ENCODE peak calls at places on chromosomes 4 and X, in ten cellular contexts. M is ovary, T is PC-9, A is glutamatergic neuron, S is psoas muscle, R is cardiac fibroblast, G is choroid plexus epithelial cell, E is fibroblast of lung, B is stomach, H is endothelial cell of umbilical vein. X is an unnamed sample.

GRCh38 chr4:54082168-54082567 is 17.8 kb upstream of the CHIC2 start:
- DNase-seq in M (no peak), T (peak), A (no peak), S (no peak), R (peak), G (peak), E (peak), B (peak), H (peak), X (no peak)

GRCh38 chr4:71195932-71196331 is 142.9 kb upstream of the SLC4A4 start:
- DNase-seq in M (no peak), T (no peak), A (no peak), S (no peak), R (peak), G (peak), E (peak), B (no peak), H (no peak), X (no peak)

GRCh38 chr4:104591505-104591904 is 96.8 kb upstream of the CXXC4 start:
- DNase-seq in M (peak), T (no peak), A (peak), S (no peak), R (no peak), G (no peak), E (peak), B (no peak), H (no peak), X (no peak)

GRCh38 chr4:106034205-106034604 is 138.9 kb downstream of the NPNT start:
- DNase-seq in M (no peak), T (no peak), A (no peak), S (no peak), R (peak), G (peak), E (peak), B (no peak), H (no peak), X (no peak)

GRCh38 chr4:6288871-6289270 is 19.2 kb downstream of the WFS1 start:
- DNase-seq in M (peak), T (no peak), A (no peak), S (no peak), R (no peak), G (no peak), E (no peak), B (no peak), H (no peak), X (no peak)

GRCh38 chr4:89164400-89164799 is 53.1 kb downstream of the TIGD2 start:
- DNase-seq in M (no peak), T (no peak), A (no peak), S (no peak), R (no peak), G (no peak), E (peak), B (no peak), H (no peak), X (no peak)

GRCh38 chr4:31059753-31060522 is 339.8 kb downstream of the PCDH7 start:
- DNase-seq in M (no peak), T (no peak), A (no peak), S (no peak), R (no peak), G (no peak), E (peak), B (no peak), H (peak), X (no peak)

GRCh38 chr4:149176019-149176418 is 639.6 kb downstream of the IQCM start:
- DNase-seq in M (no peak), T (peak), A (no peak), S (no peak), R (no peak), G (peak), E (no peak), B (no peak), H (no peak), X (no peak)

GRCh38 chr4:157220026-157220881 is at the start of gene GRIA2:
- DNase-seq in M (no peak), T (peak), A (peak), S (peak), R (peak), G (peak), E (peak), B (peak), H (peak), X (peak)

GRCh38 chrX:67500617-67501016 is 43.2 kb upstream of the AR start:
- DNase-seq in M (no peak), T (no peak), A (no peak), S (no peak), R (no peak), G (no peak), E (no peak), B (no peak), H (no peak), X (no peak)

GRCh38 chrX:67503004-67503403 is 40.8 kb upstream of the AR start:
- DNase-seq in M (no peak), T (no peak), A (no peak), S (no peak), R (no peak), G (no peak), E (no peak), B (no peak), H (no peak), X (no peak)

DNA sequence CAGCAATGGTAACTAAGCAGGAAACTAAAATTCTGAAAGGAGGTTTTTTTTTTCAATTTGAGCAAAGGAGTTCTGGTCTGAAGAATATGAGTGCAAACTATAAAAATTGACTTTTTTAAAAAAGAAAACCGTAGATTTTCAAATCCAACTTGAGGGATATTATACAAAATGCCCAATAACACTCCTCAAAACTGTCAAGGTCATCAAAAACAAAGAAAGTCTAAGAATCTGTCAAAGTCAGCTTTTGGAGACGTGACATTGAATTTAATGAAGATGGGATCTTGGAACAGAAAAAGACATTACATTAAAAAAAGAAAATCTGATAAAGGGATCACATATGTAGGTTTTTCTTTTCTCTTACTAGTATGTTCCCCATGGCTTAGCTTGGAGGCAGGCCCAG is 40.4 kb upstream of the AR start:
- DNase-seq in M (no peak), T (no peak), A (no peak), S (no peak), R (no peak), G (no peak), E (no peak), B (no peak), H (no peak), X (no peak)
- TF ChIP-seq CTCF in M (no peak), T (no peak), A (no peak), S (no peak), R (no peak), G (no peak), E (no peak), B (no peak), H (no peak), X (no peak)

DNA sequence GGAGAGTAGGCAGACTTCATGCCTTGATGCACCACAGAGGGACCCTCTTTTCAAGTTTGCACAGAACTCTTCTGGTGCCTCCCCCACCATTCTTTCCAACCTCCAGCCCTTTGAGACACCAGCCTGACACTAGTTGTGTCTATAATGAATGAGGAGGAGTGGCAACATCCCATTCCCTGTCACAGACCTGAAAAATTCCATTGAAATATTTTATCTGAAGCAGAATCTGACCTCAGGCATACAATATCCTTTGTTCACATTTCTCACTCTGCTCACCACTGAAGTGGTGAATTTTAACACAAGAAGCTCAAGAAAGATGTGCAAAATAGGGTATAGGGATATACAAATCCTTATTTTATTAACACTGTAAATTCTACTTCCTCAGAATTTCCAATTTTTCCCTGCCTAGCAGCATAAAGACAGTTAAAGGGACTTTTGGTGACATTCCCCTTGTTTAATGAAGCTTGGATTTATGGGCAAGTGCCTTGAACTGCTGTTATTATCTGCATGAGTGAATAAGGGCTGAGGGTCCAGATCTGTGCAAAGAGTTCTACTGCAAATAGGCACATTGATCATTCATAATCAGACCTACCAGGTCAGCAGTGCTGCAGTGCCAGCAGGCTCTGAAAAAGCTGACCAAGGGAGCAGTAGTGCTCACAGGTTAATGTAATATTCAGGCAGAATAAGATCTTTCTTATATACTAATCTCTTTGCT is 149.9 kb upstream of the PAQR3 start:
- DNase-seq in M (no peak), T (no peak), A (no peak), S (no peak), R (no peak), G (no peak), E (no peak), B (no peak), H (no peak), X (no peak)
- TF ChIP-seq CTCF in M (no peak), T (no peak), A (no peak), S (no peak), R (no peak), G (no peak), E (no peak), B (no peak), H (no peak), X (no peak)

DNA sequence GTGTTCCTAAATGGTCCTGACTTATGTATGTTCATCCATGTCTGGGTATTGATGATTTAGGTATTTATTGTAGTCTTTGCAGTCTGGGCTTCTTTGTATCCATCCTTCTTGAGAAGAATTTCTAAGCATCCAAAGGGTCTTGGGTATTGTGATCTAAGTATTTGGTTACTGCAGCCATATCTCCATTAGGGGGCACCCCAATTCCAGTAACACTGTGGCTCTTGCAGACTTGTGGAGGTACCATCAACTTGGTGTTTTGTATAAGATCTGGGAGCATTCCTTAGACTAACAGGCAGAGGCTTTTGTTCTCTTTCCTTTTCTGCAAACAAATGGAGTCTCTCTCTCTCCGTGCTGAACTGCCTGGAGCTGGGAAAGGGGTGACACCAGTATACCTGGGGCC is 113.7 kb upstream of the NEXMIF start:
- DNase-seq in M (no peak), T (peak), A (no peak), S (no peak), R (peak), G (peak), E (peak), B (no peak), H (peak), X (peak)
- TF ChIP-seq CTCF in M (no peak), T (peak), A (no peak), S (no peak), R (peak), G (peak), E (no peak), B (no peak), H (no peak), X (peak)

GRCh38 chrX:114626323-114626722 is 42.4 kb downstream of the HTR2C start:
- DNase-seq in M (no peak), T (no peak), A (no peak), S (no peak), R (peak), G (peak), E (peak), B (no peak), H (peak), X (no peak)
- TF ChIP-seq CTCF in M (no peak), T (peak), A (peak), S (peak), R (peak), G (peak), E (peak), B (peak), H (peak), X (no peak)

DNA sequence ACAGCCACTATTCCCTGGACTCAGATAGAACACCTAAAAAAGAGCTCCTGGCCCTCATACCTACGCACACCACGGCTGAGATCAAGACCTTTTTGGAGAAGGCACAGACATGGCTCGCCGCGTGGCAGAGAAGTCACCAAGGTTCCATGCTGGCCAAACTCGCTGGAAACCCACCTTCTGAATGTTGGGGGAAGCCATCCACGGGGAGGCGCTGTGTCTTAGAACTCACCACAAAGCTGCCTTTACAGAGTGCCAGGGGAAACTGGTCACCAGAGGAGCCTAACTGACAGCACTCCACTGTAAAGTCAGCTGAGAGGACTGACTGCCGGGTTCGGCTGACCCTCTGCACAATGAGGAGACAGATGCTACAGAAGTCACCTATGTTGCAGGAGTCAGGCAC is 97.9 kb downstream of the NEUROG2 start:
- DNase-seq in M (no peak), T (no peak), A (peak), S (no peak), R (no peak), G (no peak), E (no peak), B (no peak), H (no peak), X (no peak)
- TF ChIP-seq CTCF in M (no peak), T (no peak), A (no peak), S (no peak), R (no peak), G (no peak), E (no peak), B (no peak), H (no peak), X (no peak)

GRCh38 chr4:95637047-95637600 is 88.4 kb upstream of the UNC5C start:
- DNase-seq in M (no peak), T (no peak), A (peak), S (no peak), R (peak), G (peak), E (peak), B (no peak), H (peak), X (no peak)
- TF ChIP-seq CTCF in M (no peak), T (no peak), A (peak), S (no peak), R (peak), G (peak), E (peak), B (no peak), H (peak), X (no peak)

GRCh38 chr4:154082760-154083530 is 294.1 kb upstream of the SFRP2 start:
- DNase-seq in M (no peak), T (no peak), A (peak), S (no peak), R (peak), G (peak), E (no peak), B (no peak), H (no peak), X (peak)
- TF ChIP-seq CTCF in M (no peak), T (no peak), A (peak), S (no peak), R (peak), G (peak), E (peak), B (no peak), H (no peak), X (no peak)

GRCh38 chr4:829291-829690 is 3.4 kb upstream of the CPLX1 start:
- DNase-seq in M (no peak), T (no peak), A (no peak), S (peak), R (no peak), G (no peak), E (no peak), B (no peak), H (no peak), X (no peak)

GRCh38 chr4:827209-828081 is 1.5 kb upstream of the CPLX1 start:
- DNase-seq in M (no peak), T (no peak), A (no peak), S (peak), R (no peak), G (no peak), E (no peak), B (no peak), H (no peak), X (no peak)

GRCh38 chr4:826508-827208 is 729 bp upstream of the CPLX1 start:
- DNase-seq in M (no peak), T (no peak), A (peak), S (peak), R (no peak), G (peak), E (no peak), B (no peak), H (no peak), X (no peak)

GRCh38 chr4:829761-830655 is 4.1 kb upstream of the CPLX1 start:
- DNase-seq in M (no peak), T (no peak), A (no peak), S (peak), R (no peak), G (no peak), E (no peak), B (no peak), H (no peak), X (no peak)

DNA sequence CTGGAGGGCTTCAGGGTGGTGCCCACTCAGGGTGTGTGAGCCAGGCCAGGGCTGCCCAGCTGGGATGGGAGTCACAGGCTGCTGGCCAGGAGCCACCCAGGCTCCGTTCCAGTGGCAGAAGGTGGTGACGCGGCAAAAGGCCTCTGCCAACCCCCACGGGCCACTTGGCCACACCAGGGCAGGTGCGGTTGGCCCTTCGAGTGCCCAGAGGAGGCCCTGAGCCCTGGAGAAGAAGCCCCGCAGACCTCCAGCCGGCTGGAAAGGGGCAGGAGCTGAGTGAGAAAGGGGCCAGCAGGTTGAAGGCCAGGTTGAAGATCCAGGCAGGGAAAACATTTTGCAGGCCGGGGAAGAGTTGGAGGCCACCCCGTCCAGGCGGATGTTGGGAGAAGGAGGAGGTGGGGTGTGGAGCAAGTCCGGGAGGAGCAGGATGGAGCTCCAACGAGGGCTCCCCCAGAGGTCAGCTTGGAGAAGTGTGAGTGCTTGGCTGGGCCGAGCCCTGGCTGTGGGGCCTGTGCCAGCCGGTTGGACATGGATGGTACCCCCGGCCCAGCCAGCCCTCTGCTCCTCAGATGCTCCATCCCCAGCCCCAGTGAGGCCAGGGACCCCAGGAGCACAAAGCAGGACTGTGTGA is 2.8 kb upstream of the CPLX1 start:
- DNase-seq in M (no peak), T (peak), A (no peak), S (peak), R (peak), G (peak), E (no peak), B (peak), H (no peak), X (no peak)
- TF ChIP-seq CTCF in M (no peak), T (peak), A (no peak), S (no peak), R (peak), G (peak), E (peak), B (no peak), H (peak), X (no peak)

X was measured in activated CD8-positive, alpha-beta T cell treated with anti-CD3 and anti-CD28 coated beads for 36 hours.